ENCODE peak calls at places on chromosomes 11 and 22, in four cellular contexts. N is esophagus muscularis mucosa, L is ovary, S is body of pancreas. V is an unnamed sample.
A peak's percentile ranks its signal among the peaks of the same experiment; 100 is the strongest.

GRCh38 chr11:12808519-12808918 is 134.3 kb downstream of the TEAD1 start:
- DNase-seq in N (no peak), L (no peak), S (no peak), V (no peak)

GRCh38 chr11:117814766-117815261 is 9.7 kb downstream of the FXYD2 start:
- DNase-seq in N (peak; percentile 96), L (no peak), S (peak; percentile 81), V (no peak)

GRCh38 chr22:46769191-46769675 is 6.8 kb downstream of the TBC1D22A start:
- DNase-seq in N (no peak), L (no peak), S (peak; percentile 62), V (no peak)

GRCh38 chr11:73510106-73510505 is 87.8 kb downstream of the FAM168A start:
- DNase-seq in N (no peak), L (no peak), S (no peak), V (no peak)

GRCh38 chr22:18024276-18024939 is at the start of gene MICAL3:
- DNase-seq in N (no peak), L (peak; percentile 50), S (peak; percentile 79), V (peak; percentile 58)

GRCh38 chr11:79441159-79441875 is 487 bp upstream of the TENM4 start:
- DNase-seq in N (no peak), L (peak; percentile 28), S (no peak), V (no peak)

GRCh38 chr11:118922745-118923627 is 2.7 kb downstream of the BCL9L start:
- DNase-seq in N (no peak), L (peak; percentile 24), S (no peak), V (no peak)

GRCh38 chr22:17920145-17920605 is 104.2 kb downstream of the MICAL3 start:
- DNase-seq in N (no peak), L (peak; percentile 61), S (peak; percentile 45), V (peak; percentile 89)

GRCh38 chr22:25908755-25909154 is 166.8 kb downstream of the MYO18B start:
- DNase-seq in N (no peak), L (no peak), S (no peak), V (no peak)

GRCh38 chr22:48719978-48720661 is 1107.6 kb downstream of the BRD1 start:
- DNase-seq in N (no peak), L (no peak), S (no peak), V (no peak)

GRCh38 chr11:2929880-2930704 is 872 bp upstream of the PHLDA2 start:
- DNase-seq in N (no peak), L (no peak), S (peak; percentile 45), V (peak; percentile 38)

GRCh38 chr11:119446871-119447663 is 24.1 kb upstream of the THY1 start:
- DNase-seq in N (peak; percentile 72), L (no peak), S (no peak), V (no peak)

GRCh38 chr11:72233773-72234513 is 9.4 kb downstream of the INPPL1 start:
- DNase-seq in N (no peak), L (no peak), S (no peak), V (no peak)

GRCh38 chr11:33043221-33043833 is 4.0 kb downstream of the TCP11L1 start:
- DNase-seq in N (no peak), L (no peak), S (no peak), V (no peak)

GRCh38 chr11:110951609-110952008 is 239.4 kb upstream of the ARHGAP20 start:
- DNase-seq in N (no peak), L (no peak), S (no peak), V (no peak)

GRCh38 chr22:50261615-50262459 is at the start of gene MAPK12:
- DNase-seq in N (no peak), L (peak; percentile 56), S (no peak), V (no peak)

GRCh38 chr22:36493690-36494110 is 12.3 kb upstream of the TXN2 start:
- DNase-seq in N (no peak), L (no peak), S (no peak), V (peak; percentile 46)

DNA sequence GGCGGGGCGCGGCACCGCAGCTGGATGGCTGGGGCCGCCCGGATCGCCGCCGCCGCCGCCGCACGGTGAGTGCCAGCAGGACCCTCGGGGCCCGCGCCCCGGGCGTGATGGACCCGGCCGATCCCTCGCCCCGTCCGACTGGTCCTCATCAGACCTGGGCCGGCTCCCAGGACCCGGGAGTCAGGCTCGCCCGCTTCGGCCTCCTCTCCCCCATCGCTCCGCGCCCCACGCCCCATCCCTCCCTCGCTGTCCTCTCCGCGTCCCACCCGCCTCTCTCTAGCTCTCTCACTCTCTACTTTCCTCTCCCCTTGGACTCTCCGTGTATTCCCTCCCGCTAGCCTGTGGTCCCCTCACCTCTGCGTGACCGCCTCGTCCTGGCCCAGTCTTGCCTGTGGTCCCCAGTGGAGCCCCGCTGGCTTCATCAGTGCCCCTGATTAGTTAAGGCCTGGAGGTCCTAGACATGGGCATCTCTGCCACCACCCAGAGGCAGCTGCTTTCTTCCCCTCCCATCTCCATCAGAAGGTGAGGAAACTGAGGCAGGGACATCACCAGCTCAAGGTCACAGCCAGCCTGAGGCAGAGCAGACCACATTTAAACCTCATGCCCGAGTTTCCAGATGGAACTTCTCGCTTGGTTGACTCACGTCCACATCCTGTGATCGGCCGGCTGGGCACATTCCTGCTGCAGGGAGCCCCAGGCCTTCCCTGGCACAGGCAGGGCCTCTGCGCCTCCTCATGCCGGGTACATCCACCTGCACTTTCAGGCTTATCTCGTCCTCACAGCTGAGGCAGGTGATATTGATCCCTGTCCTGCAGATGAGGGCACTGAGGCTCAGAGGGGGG is 429 bp downstream of the SLC39A13 start:
- DNase-seq in N (no peak), L (peak; percentile 56), S (peak; percentile 44), V (no peak)
- TF ChIP-seq POLR2A in N (peak; percentile 6), L (no peak), S (no peak), V (no peak)

GRCh38 chr11:57324886-57325734 is at the start of gene TNKS1BP1:
- DNase-seq in N (peak; percentile 99), L (peak; percentile 98), S (peak; percentile 98), V (peak; percentile 98)

GRCh38 chr11:57323503-57324153 is 1.1 kb downstream of the TNKS1BP1 start:
- DNase-seq in N (no peak), L (peak; percentile 39), S (peak; percentile 29), V (no peak)

GRCh38 chr11:57327721-57328120 is 3.0 kb upstream of the TNKS1BP1 start:
- DNase-seq in N (no peak), L (no peak), S (no peak), V (no peak)

GRCh38 chr11:57324154-57324885 is 432 bp downstream of the TNKS1BP1 start:
- DNase-seq in N (no peak), L (peak; percentile 65), S (peak; percentile 45), V (no peak)

GRCh38 chr11:57325735-57326048 is 940 bp upstream of the TNKS1BP1 start:
- DNase-seq in N (no peak), L (peak; percentile 42), S (peak; percentile 76), V (peak; percentile 59)
- TF ChIP-seq POLR2A in N (no peak), L (no peak), S (no peak), V (no peak)

DNA sequence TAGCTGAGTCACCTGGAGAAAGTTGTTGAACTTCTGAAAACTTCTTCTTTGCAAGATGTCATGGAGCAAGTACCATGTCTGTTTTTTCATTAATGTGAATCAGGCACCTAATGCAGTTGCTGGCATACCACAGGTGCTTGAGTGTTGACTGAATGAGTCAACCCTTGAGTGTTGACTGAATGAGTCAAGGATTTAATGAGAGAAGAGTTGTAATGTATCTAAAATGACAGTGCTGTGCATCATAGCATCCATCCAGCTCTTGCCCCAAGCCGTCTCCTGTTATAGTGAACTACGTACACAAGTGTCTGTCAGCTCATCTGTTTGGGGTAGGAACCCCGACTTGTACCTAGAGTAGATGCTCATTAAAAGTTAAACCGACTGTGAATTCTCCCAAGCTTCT is 93.1 kb downstream of the CWC15 start:
- DNase-seq in N (no peak), L (no peak), S (no peak), V (no peak)
- TF ChIP-seq POLR2A in N (no peak), L (no peak), S (no peak), V (no peak)

DNA sequence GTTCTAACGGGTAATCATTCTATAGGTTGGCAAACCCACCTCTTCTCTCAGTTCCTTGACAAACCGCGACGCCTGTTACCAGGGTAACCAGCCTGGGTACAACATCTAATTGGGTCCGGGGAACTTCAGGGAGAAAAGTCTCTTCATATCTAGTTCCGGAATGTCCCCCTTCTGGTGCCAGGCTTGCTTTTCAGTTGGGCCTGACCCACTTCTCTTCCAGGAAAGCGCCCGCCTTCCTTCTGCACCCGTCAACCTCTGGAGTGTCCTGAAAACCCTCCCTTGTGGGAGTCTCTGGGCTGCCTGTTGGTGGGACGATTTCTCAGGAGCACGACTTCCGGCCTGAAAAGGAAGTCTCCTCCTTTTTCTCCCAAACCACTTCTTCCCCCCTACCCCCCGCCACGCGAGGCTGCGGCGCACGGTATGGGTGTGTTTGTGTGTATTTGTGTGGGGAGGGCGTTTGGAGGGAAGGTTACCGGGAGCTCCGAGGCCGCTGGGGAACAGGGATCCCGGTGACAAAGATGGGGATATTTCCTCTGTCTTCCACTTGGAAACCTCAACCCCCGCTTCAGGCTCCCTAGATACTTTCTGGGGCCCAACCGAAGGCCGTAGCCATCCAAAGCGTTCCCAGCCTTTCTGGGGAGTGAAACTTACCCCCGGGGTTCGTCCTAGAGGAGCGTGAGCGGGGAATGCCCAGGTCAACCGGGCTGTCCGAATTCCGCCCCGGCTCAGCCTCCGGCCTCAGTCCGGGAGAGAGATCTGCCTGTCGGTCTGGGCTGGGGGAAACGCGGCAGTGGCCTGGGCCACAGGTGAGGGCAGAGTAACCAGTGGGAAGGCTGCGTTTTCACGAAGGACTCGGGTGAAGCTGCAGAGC is at the start of the genes NKAPD1 and PIH1D2:
- DNase-seq in N (peak; percentile 94), L (peak; percentile 71), S (peak; percentile 84), V (peak; percentile 79)
- TF ChIP-seq POLR2A in N (no peak), L (no peak), S (peak; percentile 48), V (no peak)

DNA sequence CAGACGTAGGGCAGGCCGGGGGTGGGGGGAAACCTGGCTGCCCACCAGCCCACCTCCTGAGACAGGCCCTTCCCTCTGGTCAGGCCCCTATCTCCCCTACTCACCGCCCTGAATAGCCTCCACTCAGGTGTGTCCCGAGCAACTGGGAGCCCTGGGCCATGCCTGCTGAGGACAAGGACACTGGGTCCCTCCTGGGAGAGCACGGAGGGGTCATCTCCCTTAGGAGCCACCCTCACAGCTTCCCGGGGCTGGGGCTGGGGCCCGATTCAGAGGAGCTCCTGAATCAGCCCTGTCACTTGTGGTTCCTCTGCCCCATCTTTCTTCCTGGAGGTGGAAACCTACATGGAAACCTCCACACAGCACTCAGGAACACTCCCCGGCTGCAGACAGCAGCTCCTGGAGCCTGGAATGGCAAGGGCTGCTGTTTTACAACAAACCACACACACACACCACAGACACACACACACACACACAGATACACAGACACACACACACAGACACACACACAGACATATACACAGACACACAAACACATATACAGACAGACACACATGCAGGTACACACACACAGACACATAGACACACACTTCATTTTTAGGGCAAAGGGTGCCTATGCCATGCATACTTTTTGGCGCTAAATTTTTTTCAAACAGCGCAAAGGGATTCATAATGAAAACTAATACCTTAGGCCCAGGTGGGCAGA is 9.6 kb upstream of the EMID1 start:
- DNase-seq in N (no peak), L (no peak), S (no peak), V (no peak)
- TF ChIP-seq POLR2A in N (no peak), L (no peak), S (no peak), V (no peak)

DNA sequence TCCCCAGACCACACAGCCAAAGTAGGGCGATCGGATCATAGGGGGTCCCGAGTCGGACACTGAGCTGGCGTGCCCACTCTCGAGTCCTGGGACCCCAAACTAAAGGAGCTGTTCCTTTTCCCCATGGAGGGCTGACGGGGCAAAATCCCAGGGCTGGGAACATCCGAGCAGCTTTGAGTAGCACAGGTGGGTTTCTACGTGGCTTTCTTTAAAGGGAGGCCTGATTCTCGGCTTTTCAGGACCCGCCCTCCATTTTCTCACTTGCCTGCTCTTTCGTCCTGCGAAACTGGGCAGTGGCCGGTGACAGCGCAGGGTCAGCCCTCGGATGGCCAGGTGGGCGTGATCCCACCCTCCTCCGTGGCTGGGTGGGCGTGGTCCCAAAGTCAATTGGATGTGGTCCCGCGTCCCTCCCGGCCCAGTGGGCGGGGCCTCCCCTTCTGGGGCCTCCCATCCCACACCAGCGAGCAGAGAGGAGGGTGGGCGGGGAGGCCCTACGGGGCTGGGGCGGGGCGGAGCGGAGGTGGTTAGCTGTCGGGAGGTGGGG is 17.5 kb upstream of the TXNRD2 start:
- DNase-seq in N (no peak), L (peak; percentile 85), S (peak; percentile 86), V (peak; percentile 85)
- TF ChIP-seq POLR2A in N (no peak), L (no peak), S (peak; percentile 30), V (no peak)

GRCh38 chr11:34067383-34068065 is 16.0 kb downstream of the CAPRIN1 start:
- DNase-seq in N (no peak), L (no peak), S (no peak), V (no peak)
- TF ChIP-seq POLR2A in N (no peak), L (no peak), S (no peak), V (no peak)